ENCODE peak calls at places on chromosomes 4 and X, in ten cellular contexts. I is activated effector memory CD4-positive, alpha-beta T cell treated with Interleukin-2 at 50 U/mL for 16 hours; U is EH; W is Karpas-422; F is nucleus accumbens; V is progenitor cell of endocrine pancreas; E is stimulated activated CD8-positive, alpha-beta memory T cell treated with anti-CD3 and anti-CD28 coated beads, Interleukin-2, amount 100 ng/mL, for 48 hours; T is T-helper 9 cell; M is Daoy; O is Caki2. P is an unnamed sample.

GRCh38 chr4:86653237-86653865 is 59.2 kb downstream of the PTPN13 start:
- DNase-seq in I (no peak), U (no peak), W (peak), F (no peak), V (no peak), E (peak), T (no peak), M (peak), O (no peak), P (no peak)

GRCh38 chr4:4425119-4425690 is 38.3 kb downstream of the NSG1 start:
- DNase-seq in I (no peak), U (no peak), W (no peak), F (no peak), V (no peak), E (no peak), T (no peak), M (no peak), O (no peak), P (no peak)

GRCh38 chrX:10071451-10072163 is 85.2 kb upstream of the CLCN4 start:
- DNase-seq in I (no peak), U (no peak), W (no peak), F (no peak), V (no peak), E (no peak), T (no peak), M (no peak), O (no peak), P (no peak)

GRCh38 chrX:18119856-18120255 is 100.8 kb downstream of the BEND2 start:
- DNase-seq in I (no peak), U (no peak), W (no peak), F (no peak), V (no peak), E (no peak), T (no peak), M (no peak), O (no peak), P (no peak)

GRCh38 chr4:7876096-7876993 is 63.3 kb downstream of the AFAP1 start:
- DNase-seq in I (peak), U (peak), W (no peak), F (no peak), V (no peak), E (no peak), T (peak), M (peak), O (no peak), P (no peak)

GRCh38 chr4:5815641-5816040 is 77.2 kb downstream of the CRMP1 start:
- DNase-seq in I (no peak), U (no peak), W (no peak), F (no peak), V (no peak), E (no peak), T (no peak), M (no peak), O (no peak), P (no peak)

GRCh38 chr4:72340803-72341431 is 228.1 kb downstream of the ADAMTS3 start:
- DNase-seq in I (no peak), U (peak), W (no peak), F (no peak), V (no peak), E (no peak), T (no peak), M (no peak), O (no peak), P (no peak)

GRCh38 chr4:109214622-109215350 is 87.7 kb downstream of the COL25A1 start:
- DNase-seq in I (no peak), U (no peak), W (no peak), F (no peak), V (no peak), E (no peak), T (no peak), M (no peak), O (no peak), P (no peak)

GRCh38 chr4:11271263-11271662 is 157.4 kb downstream of the HS3ST1 start:
- DNase-seq in I (no peak), U (no peak), W (no peak), F (no peak), V (no peak), E (no peak), T (no peak), M (no peak), O (no peak), P (no peak)

GRCh38 chrX:103343105-103343504 is 13.1 kb downstream of the TCEAL7 start:
- DNase-seq in I (peak), U (peak), W (peak), F (no peak), V (no peak), E (no peak), T (peak), M (peak), O (peak), P (no peak)

GRCh38 chrX:63349307-63349706 is 1.8 kb downstream of the SPIN4 start:
- DNase-seq in I (no peak), U (no peak), W (peak), F (no peak), V (no peak), E (no peak), T (no peak), M (no peak), O (no peak), P (no peak)

GRCh38 chr4:63787326-63787725 is 621.9 kb downstream of the TECRL start:
- DNase-seq in I (no peak), U (no peak), W (no peak), F (no peak), V (no peak), E (no peak), T (no peak), M (no peak), O (no peak), P (no peak)

GRCh38 chrX:152204919-152205318 is 66.5 kb upstream of the MAGEA10 start:
- DNase-seq in I (no peak), U (no peak), W (no peak), F (no peak), V (no peak), E (no peak), T (no peak), M (no peak), O (no peak), P (no peak)

GRCh38 chrX:69987691-69988090 is 62.0 kb downstream of the AWAT2 start:
- DNase-seq in I (no peak), U (no peak), W (no peak), F (no peak), V (no peak), E (no peak), T (no peak), M (no peak), O (no peak), P (no peak)

GRCh38 chr4:94927696-94928095 is 169.9 kb downstream of the BMPR1B start:
- DNase-seq in I (no peak), U (no peak), W (no peak), F (no peak), V (no peak), E (no peak), T (no peak), M (no peak), O (no peak), P (no peak)

GRCh38 chrX:78066110-78066509 is 37.9 kb upstream of the PGK1 start:
- DNase-seq in I (no peak), U (peak), W (no peak), F (no peak), V (no peak), E (no peak), T (no peak), M (no peak), O (no peak), P (no peak)

GRCh38 chr4:2866891-2867290 is 23.2 kb downstream of the ADD1 start:
- DNase-seq in I (no peak), U (peak), W (no peak), F (no peak), V (no peak), E (no peak), T (no peak), M (peak), O (no peak), P (no peak)

GRCh38 chr4:69025191-69025998 is 70.9 kb upstream of the UGT2B7 start:
- DNase-seq in I (no peak), U (no peak), W (no peak), F (no peak), V (peak), E (no peak), T (no peak), M (no peak), O (no peak), P (no peak)

GRCh38 chr4:179040259-179040658 is 1598.0 kb upstream of the AGA start:
- DNase-seq in I (no peak), U (no peak), W (no peak), F (no peak), V (no peak), E (no peak), T (no peak), M (no peak), O (no peak), P (no peak)